ENCODE peak calls at places on chromosomes 3 and 15, in seven cellular contexts. N is SK-N-SH, C is WTC11, G is A549, U is GM12878, R is endothelial cell of umbilical vein, S is HCT116. K is an unnamed sample.

GRCh38 chr15:57384816-57385215 is 8.5 kb downstream of the CGNL1 start:
- DNase-seq in N (no peak), C (no peak), G (peak), U (no peak), R (peak), S (no peak), K (peak)

GRCh38 chr3:130276203-130276803 is 69.2 kb upstream of the COL6A5 start:
- DNase-seq in N (peak), C (no peak), G (peak), U (no peak), R (peak), S (peak), K (peak)

GRCh38 chr15:67820992-67821783 is 4.1 kb upstream of the SKOR1 start:
- DNase-seq in N (no peak), C (peak), G (no peak), U (no peak), R (peak), S (no peak), K (peak)

GRCh38 chr15:41487802-41488201 is 5.9 kb upstream of the ITPKA start:
- DNase-seq in N (no peak), C (no peak), G (no peak), U (no peak), R (no peak), S (no peak), K (no peak)

GRCh38 chr3:1710663-1711062 is 388.0 kb upstream of the CNTN4 start:
- DNase-seq in N (no peak), C (no peak), G (no peak), U (no peak), R (no peak), S (no peak), K (no peak)

GRCh38 chr3:194254032-194254431 is 97.1 kb downstream of the CPN2 start:
- DNase-seq in N (no peak), C (no peak), G (no peak), U (no peak), R (no peak), S (no peak), K (no peak)

GRCh38 chr3:50345586-50345985 is at the start of gene ZMYND10:
- DNase-seq in N (no peak), C (peak), G (peak), U (no peak), R (no peak), S (no peak), K (no peak)

GRCh38 chr3:5226783-5227182 is 39.3 kb downstream of the EDEM1 start:
- DNase-seq in N (peak), C (no peak), G (peak), U (no peak), R (peak), S (peak), K (peak)

GRCh38 chr3:38478901-38479300 is 17.2 kb upstream of the EXOG start:
- DNase-seq in N (no peak), C (no peak), G (no peak), U (no peak), R (no peak), S (no peak), K (no peak)

GRCh38 chr15:92277776-92278175 is 115.9 kb upstream of the ST8SIA2 start:
- DNase-seq in N (peak), C (no peak), G (peak), U (no peak), R (no peak), S (peak), K (no peak)

GRCh38 chr3:153330891-153331290 is 168.9 kb downstream of the RAP2B start:
- DNase-seq in N (no peak), C (no peak), G (no peak), U (no peak), R (no peak), S (no peak), K (no peak)

GRCh38 chr3:100089802-100090668 is 24.3 kb downstream of the FILIP1L start:
- DNase-seq in N (no peak), C (peak), G (peak), U (no peak), R (no peak), S (peak), K (peak)

GRCh38 chr15:60301024-60301423 is 96.8 kb downstream of the ANXA2 start:
- DNase-seq in N (no peak), C (no peak), G (peak), U (no peak), R (no peak), S (peak), K (no peak)

GRCh38 chr3:107222927-107223326 is 154.3 kb upstream of the CCDC54 start:
- DNase-seq in N (no peak), C (no peak), G (no peak), U (no peak), R (peak), S (no peak), K (no peak)

GRCh38 chr3:172546105-172546504 is 22.9 kb upstream of the TNFSF10 start:
- DNase-seq in N (no peak), C (no peak), G (no peak), U (no peak), R (no peak), S (peak), K (no peak)

GRCh38 chr3:103991461-103992115 is 1375.1 kb upstream of the ALCAM start:
- DNase-seq in N (no peak), C (peak), G (peak), U (no peak), R (peak), S (peak), K (no peak)

GRCh38 chr3:52246728-52247454 is 1.3 kb downstream of the PPM1M start:
- DNase-seq in N (no peak), C (no peak), G (no peak), U (no peak), R (no peak), S (no peak), K (no peak)

GRCh38 chr15:69265347-69265955 is 33.3 kb upstream of the PAQR5 start:
- DNase-seq in N (no peak), C (no peak), G (peak), U (no peak), R (peak), S (peak), K (peak)

GRCh38 chr3:123586131-123586530 is 1.3 kb upstream of the HACD2 start:
- DNase-seq in N (peak), C (peak), G (peak), U (no peak), R (peak), S (peak), K (peak)

GRCh38 chr3:59339818-59340217 is 290.0 kb upstream of the CFAP20DC start:
- DNase-seq in N (no peak), C (no peak), G (no peak), U (no peak), R (no peak), S (no peak), K (no peak)

GRCh38 chr3:74045000-74045399 is 420.3 kb upstream of the PDZRN3 start:
- DNase-seq in N (no peak), C (no peak), G (no peak), U (no peak), R (no peak), S (no peak), K (no peak)

DNA sequence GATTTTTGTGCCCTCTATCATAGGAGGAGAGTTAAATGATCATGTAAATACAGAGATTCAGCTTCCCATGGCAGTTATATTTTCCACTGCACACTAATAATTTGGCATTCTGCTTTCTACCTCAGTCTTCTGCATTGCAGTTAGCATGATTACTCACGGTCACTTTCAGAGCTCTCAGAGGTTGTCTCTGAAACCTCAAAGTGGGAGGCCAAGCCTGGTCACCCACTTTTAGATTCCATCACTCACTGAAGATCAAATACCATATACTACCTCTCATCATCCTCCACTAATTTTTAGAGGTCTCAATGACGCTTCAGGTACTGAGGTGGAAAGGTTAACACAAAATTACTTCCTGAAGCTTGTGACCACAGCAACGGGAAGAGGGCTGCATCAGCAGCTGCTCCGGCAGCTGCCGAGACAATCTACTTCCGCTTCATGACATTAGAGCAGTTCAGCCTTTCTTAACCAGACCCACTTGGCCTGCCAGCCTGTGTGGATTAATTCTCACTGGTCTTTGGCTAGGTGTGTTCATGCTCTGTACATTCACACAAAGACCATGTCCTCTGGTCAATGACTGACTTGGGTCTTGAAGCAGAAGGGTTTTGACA is 416.4 kb upstream of the PDZRN3 start:
- DNase-seq in N (no peak), C (no peak), G (no peak), U (no peak), R (no peak), S (no peak), K (no peak)
- TF ChIP-seq MAX in N (no peak), C (no peak), G (no peak), U (no peak), R (no peak), S (no peak), K (no peak)

GRCh38 chr15:80183886-80184285 is 31.1 kb downstream of the FAH start:
- DNase-seq in N (peak), C (no peak), G (peak), U (no peak), R (no peak), S (no peak), K (no peak)

GRCh38 chr15:80180986-80181385 is 28.2 kb downstream of the FAH start:
- DNase-seq in N (no peak), C (no peak), G (no peak), U (no peak), R (no peak), S (no peak), K (no peak)

GRCh38 chr15:80183291-80183690 is 30.5 kb downstream of the FAH start:
- DNase-seq in N (no peak), C (no peak), G (no peak), U (no peak), R (no peak), S (no peak), K (no peak)

GRCh38 chr15:80180468-80180867 is 27.7 kb downstream of the FAH start:
- DNase-seq in N (no peak), C (no peak), G (no peak), U (no peak), R (no peak), S (no peak), K (no peak)

GRCh38 chr15:80182611-80183210 is 29.9 kb downstream of the FAH start:
- DNase-seq in N (no peak), C (no peak), G (no peak), U (no peak), R (peak), S (no peak), K (no peak)
- TF ChIP-seq MAX in N (no peak), C (no peak), G (no peak), U (no peak), R (peak), S (no peak), K (no peak)

DNA sequence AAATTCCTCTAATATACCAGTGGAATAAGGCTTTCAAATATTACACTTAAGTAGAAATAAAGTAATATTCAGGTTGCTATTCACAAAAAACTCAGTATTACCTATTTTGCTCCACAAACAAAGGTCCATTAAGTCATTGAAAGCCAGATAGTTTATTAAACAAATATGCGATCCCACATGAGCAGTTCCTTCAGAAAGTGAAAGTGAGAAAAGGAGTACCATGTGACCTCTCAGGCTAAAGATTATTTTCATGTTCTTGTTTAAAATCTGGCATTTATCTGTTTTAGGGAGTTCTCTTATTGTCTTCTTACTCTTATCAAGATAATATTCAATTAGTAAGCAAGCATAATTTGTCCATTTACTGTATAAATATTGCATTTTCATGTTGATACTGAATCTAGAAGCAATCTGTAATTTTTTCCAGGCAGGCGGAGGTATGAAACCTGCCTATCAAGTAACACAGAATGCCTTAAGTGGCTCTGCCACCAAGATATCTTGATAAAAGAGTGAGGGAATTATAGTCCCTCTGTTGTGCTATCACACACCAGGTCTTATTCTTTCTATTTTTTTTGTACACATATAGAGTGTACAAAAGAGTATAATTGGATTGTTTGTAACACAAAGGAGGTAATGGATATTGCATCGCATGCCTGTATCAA is 20.1 kb upstream of the PLSCR5 start:
- DNase-seq in N (no peak), C (no peak), G (peak), U (no peak), R (peak), S (no peak), K (no peak)
- TF ChIP-seq MAX in N (no peak), C (no peak), G (no peak), U (no peak), R (no peak), S (no peak), K (no peak)

DNA sequence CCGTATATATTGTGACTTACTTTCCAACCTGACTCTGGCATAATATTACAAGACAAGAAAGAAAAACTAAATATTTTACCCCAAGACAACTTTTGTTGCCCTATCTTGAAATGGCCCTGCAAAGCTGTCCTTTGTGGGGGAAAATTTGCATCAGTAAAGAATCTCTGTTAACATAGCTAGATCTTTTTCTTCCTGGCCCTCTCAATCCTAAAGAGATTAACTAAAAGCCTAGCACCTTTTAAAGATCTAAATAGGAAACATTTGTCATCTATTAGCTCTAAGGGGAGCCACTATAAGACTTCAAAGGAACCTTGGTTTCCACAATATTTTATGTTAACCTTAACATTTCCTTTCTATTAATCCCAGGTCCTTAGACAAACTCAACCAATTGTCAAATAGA is 199.0 kb upstream of the SLITRK3 start:
- DNase-seq in N (no peak), C (no peak), G (no peak), U (no peak), R (no peak), S (no peak), K (no peak)
- TF ChIP-seq MAX in N (no peak), C (no peak), G (no peak), U (no peak), R (no peak), S (no peak), K (no peak)

GRCh38 chr15:32838820-32839219 is 121.0 kb downstream of the GREM1 start:
- DNase-seq in N (no peak), C (no peak), G (peak), U (no peak), R (peak), S (no peak), K (peak)
- TF ChIP-seq MAX in N (no peak), C (no peak), G (peak), U (no peak), R (no peak), S (no peak), K (no peak)

GRCh38 chr3:9387322-9387655 is 10.1 kb upstream of the SETD5 start:
- DNase-seq in N (no peak), C (no peak), G (no peak), U (no peak), R (no peak), S (no peak), K (no peak)
- TF ChIP-seq MAX in N (no peak), C (no peak), G (no peak), U (no peak), R (no peak), S (no peak), K (no peak)

GRCh38 chr3:9088431-9089353 is 125.4 kb upstream of the RAD18 start:
- DNase-seq in N (no peak), C (no peak), G (no peak), U (no peak), R (no peak), S (no peak), K (no peak)
- TF ChIP-seq MAX in N (no peak), C (no peak), G (no peak), U (no peak), R (no peak), S (no peak), K (no peak)